ENCODE peak calls at places on chromosomes 7 and 10, in four cellular contexts. One of them, this sample, is unnamed. For H3K36me3, the result is how much of the 10 kb centered on the place peaks cover.

GRCh38 chr7:10038351-10038750 is 935.3 kb upstream of the PHF14 start:
- DNase-seq in OCI-LY7: no peak
- DNase-seq in PC-3: no peak
- DNase-seq in suprapubic skin: no peak
- DNase-seq in this sample: no peak

GRCh38 chr7:107441576-107442422 is 28.1 kb upstream of the GPR22 start:
- DNase-seq in OCI-LY7: no peak
- DNase-seq in PC-3: no peak
- DNase-seq in suprapubic skin: no peak
- DNase-seq in this sample: no peak

GRCh38 chr7:16739863-16740622 is 13.5 kb upstream of the TSPAN13 start:
- DNase-seq in OCI-LY7: no peak
- DNase-seq in PC-3: peak
- DNase-seq in suprapubic skin: no peak
- DNase-seq in this sample: peak

GRCh38 chr10:123136221-123136805 is 543 bp downstream of the HMX3 start:
- DNase-seq in OCI-LY7: no peak
- DNase-seq in PC-3: no peak
- DNase-seq in suprapubic skin: no peak
- DNase-seq in this sample: no peak

GRCh38 chr7:20224005-20224404 is 6.8 kb upstream of the MACC1 start:
- DNase-seq in OCI-LY7: no peak
- DNase-seq in PC-3: no peak
- DNase-seq in suprapubic skin: no peak
- DNase-seq in this sample: no peak

GRCh38 chr10:15227611-15228372 is 59.3 kb upstream of the NMT2 start:
- DNase-seq in OCI-LY7: no peak
- DNase-seq in PC-3: no peak
- DNase-seq in suprapubic skin: no peak
- DNase-seq in this sample: no peak

GRCh38 chr7:120794100-120794729 is 63.7 kb downstream of the TSPAN12 start:
- DNase-seq in OCI-LY7: no peak
- DNase-seq in PC-3: no peak
- DNase-seq in suprapubic skin: no peak
- DNase-seq in this sample: peak

GRCh38 chr10:78991187-78991586 is 77.6 kb upstream of the ZMIZ1 start:
- DNase-seq in OCI-LY7: no peak
- DNase-seq in PC-3: peak
- DNase-seq in suprapubic skin: no peak
- DNase-seq in this sample: peak

GRCh38 chr7:96144260-96144526 is 177.7 kb downstream of the SLC25A13 start:
- DNase-seq in OCI-LY7: no peak
- DNase-seq in PC-3: no peak
- DNase-seq in suprapubic skin: no peak
- DNase-seq in this sample: no peak

DNA sequence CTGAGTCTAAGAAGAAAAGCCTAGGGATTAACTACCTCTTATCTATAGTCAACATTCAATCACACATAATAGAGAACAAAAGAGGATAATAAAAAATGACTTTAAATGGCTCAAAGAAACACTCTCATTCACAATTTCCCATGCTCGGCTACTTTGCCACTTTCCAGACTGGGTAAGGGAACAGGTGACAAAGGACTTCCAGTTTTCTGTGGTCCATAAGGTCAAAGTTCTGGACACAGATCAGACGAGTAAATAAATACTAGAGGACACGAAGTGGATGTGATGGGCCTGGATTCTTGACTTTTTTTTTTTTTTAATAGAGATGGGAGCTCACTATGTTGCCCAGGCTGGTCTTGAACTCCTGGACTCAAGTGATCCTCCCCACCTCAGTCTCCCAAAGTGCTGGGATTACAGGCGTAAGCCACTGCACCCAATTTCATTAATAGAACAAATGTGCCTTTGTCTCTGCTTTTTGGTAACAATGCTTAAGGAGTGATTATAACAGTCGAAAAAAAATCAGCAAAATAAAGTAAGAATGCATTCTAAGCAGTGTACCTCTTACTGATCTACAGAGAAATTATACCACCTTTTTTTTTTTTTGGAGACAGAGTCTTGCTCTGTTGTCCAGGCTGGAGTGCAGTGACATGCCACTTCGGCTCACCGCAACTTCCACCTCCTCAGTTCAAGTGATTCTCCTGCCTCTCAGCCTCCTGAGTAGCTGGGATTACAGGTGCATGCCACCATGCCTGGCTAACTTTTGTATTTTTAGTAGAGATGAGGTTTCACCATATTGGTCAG is 70.6 kb downstream of the WAPL start:
- DNase-seq in OCI-LY7: no peak
- DNase-seq in PC-3: no peak
- DNase-seq in suprapubic skin: no peak
- DNase-seq in this sample: no peak
- H3K36me3 ChIP-seq in OCI-LY7: half or more
- H3K36me3 ChIP-seq in PC-3: under half
- H3K36me3 ChIP-seq in suprapubic skin: half or more
- H3K36me3 ChIP-seq in this sample: under half

GRCh38 chr10:33749809-33750208 is 415.3 kb upstream of the NRP1 start:
- DNase-seq in OCI-LY7: no peak
- DNase-seq in PC-3: no peak
- DNase-seq in suprapubic skin: no peak
- DNase-seq in this sample: no peak
- H3K36me3 ChIP-seq in OCI-LY7: under half
- H3K36me3 ChIP-seq in PC-3: under half
- H3K36me3 ChIP-seq in suprapubic skin: under half
- H3K36me3 ChIP-seq in this sample: under half

GRCh38 chr10:5929442-5929841 is 39.4 kb downstream of the FBH1 start:
- DNase-seq in OCI-LY7: no peak
- DNase-seq in PC-3: no peak
- DNase-seq in suprapubic skin: no peak
- DNase-seq in this sample: no peak
- H3K36me3 ChIP-seq in OCI-LY7: half or more
- H3K36me3 ChIP-seq in PC-3: under half
- H3K36me3 ChIP-seq in suprapubic skin: half or more
- H3K36me3 ChIP-seq in this sample: under half

GRCh38 chr7:159098424-159098786 is 46.3 kb downstream of the VIPR2 start:
- DNase-seq in OCI-LY7: no peak
- DNase-seq in PC-3: no peak
- DNase-seq in suprapubic skin: peak
- DNase-seq in this sample: no peak

GRCh38 chr7:159099217-159099655 is 45.4 kb downstream of the VIPR2 start:
- DNase-seq in OCI-LY7: no peak
- DNase-seq in PC-3: no peak
- DNase-seq in suprapubic skin: peak
- DNase-seq in this sample: no peak

GRCh38 chr7:159097661-159098423 is 46.8 kb downstream of the VIPR2 start:
- DNase-seq in OCI-LY7: no peak
- DNase-seq in PC-3: no peak
- DNase-seq in suprapubic skin: peak
- DNase-seq in this sample: no peak

GRCh38 chr7:159098795-159099194 is 45.9 kb downstream of the VIPR2 start:
- DNase-seq in OCI-LY7: no peak
- DNase-seq in PC-3: no peak
- DNase-seq in suprapubic skin: peak
- DNase-seq in this sample: no peak

GRCh38 chr7:159099711-159100231 is 44.9 kb downstream of the VIPR2 start:
- DNase-seq in OCI-LY7: no peak
- DNase-seq in PC-3: no peak
- DNase-seq in suprapubic skin: peak
- DNase-seq in this sample: no peak
- H3K36me3 ChIP-seq in OCI-LY7: under half
- H3K36me3 ChIP-seq in PC-3: under half
- H3K36me3 ChIP-seq in suprapubic skin: under half
- H3K36me3 ChIP-seq in this sample: under half

DNA sequence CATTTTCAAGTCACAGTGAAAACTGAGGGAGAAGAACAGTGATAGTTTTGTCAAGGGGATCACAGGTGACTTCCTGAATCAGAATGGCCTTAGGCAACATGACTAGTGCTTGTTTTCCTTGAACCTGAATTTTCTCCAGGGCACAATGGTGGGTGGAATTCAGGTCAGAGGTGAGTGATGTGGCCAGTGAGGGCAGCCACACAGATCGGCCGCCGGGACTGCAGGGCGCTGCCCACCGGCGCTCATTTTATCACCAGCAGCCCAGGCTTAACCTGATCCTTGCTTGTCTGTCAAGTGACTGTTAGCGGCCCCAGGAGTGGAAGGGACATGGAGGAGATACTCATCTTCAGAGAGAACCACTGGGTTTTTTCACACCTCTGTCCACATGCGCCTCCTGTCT is 108.5 kb downstream of the DOCK1 start:
- DNase-seq in OCI-LY7: no peak
- DNase-seq in PC-3: peak
- DNase-seq in suprapubic skin: no peak
- DNase-seq in this sample: peak
- H3K36me3 ChIP-seq in OCI-LY7: under half
- H3K36me3 ChIP-seq in PC-3: under half
- H3K36me3 ChIP-seq in suprapubic skin: under half
- H3K36me3 ChIP-seq in this sample: under half

GRCh38 chr10:11946652-11947051 is 96.0 kb downstream of the UPF2 start:
- DNase-seq in OCI-LY7: no peak
- DNase-seq in PC-3: no peak
- DNase-seq in suprapubic skin: no peak
- DNase-seq in this sample: no peak

GRCh38 chr10:11951695-11952094 is 90.9 kb downstream of the UPF2 start:
- DNase-seq in OCI-LY7: no peak
- DNase-seq in PC-3: no peak
- DNase-seq in suprapubic skin: no peak
- DNase-seq in this sample: no peak

GRCh38 chr10:11949152-11949551 is 93.5 kb downstream of the UPF2 start:
- DNase-seq in OCI-LY7: no peak
- DNase-seq in PC-3: no peak
- DNase-seq in suprapubic skin: no peak
- DNase-seq in this sample: no peak

DNA sequence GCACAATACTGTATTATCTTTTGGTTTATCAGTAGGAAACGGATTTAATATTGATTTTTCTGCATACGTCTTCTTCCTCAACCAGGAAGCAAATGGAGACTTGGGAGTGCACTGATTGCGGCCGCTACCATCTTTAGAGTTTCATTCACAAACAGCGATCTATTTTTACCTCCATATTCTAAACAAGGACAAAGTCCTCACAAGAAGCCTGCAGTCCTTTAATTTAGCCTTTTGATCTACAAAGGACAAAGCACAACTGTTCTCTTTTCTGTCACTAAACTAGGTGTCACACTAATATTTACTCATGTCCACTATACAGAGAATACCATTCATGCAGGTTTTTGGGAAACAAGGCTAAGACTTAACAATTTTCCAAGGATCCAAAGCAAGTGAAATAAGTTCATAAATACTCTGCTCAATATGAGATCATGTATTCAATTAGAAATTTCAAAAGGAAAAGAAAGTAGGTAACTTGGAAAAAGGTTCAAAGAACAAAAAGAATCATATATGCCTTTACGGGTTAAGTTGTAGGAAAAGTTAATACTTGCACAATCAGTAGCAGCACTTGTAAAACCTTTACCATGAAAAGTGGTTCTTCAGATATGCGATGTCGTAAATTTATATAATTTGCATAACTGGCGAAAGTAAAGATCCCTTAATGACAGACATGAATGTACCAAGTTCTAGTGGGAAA is 92.1 kb downstream of the UPF2 start:
- DNase-seq in OCI-LY7: no peak
- DNase-seq in PC-3: no peak
- DNase-seq in suprapubic skin: no peak
- DNase-seq in this sample: no peak
- H3K36me3 ChIP-seq in OCI-LY7: half or more
- H3K36me3 ChIP-seq in PC-3: under half
- H3K36me3 ChIP-seq in suprapubic skin: half or more
- H3K36me3 ChIP-seq in this sample: under half

DNA sequence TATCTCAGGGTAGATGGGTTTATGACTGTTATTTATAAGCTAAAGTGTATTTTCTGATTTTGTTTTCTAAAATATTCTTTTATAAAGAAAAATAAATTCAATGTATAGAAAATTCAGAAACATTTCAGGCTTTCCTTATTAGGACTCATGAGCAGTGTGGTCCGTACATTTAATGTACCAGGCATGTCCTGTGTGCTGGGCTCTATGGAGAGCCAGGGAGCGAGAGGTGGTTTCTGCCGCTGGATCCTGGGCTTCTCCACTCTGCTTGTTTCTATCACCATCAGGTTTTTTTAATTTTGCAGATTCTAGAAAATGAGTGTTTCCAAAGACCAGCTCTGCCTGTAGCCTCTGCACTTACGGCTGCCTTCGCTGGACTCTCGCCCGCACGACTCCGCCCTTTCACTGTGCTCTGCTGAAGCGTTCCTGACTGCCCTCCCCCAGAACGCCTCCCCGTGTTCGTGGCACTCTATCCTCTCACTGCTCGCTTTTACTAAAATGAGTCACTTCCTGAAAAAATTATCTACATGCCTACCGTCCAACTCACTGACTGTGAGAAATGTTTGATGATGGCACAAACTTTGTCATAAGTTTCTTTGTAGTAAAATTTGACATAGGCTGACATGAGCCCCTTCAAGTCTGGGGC is 188.5 kb downstream of the ZMYND11 start:
- DNase-seq in OCI-LY7: no peak
- DNase-seq in PC-3: peak
- DNase-seq in suprapubic skin: peak
- DNase-seq in this sample: peak
- H3K36me3 ChIP-seq in OCI-LY7: under half
- H3K36me3 ChIP-seq in PC-3: under half
- H3K36me3 ChIP-seq in suprapubic skin: under half
- H3K36me3 ChIP-seq in this sample: under half

GRCh38 chr10:119827430-119827829 is 45.2 kb downstream of the MCMBP start:
- DNase-seq in OCI-LY7: no peak
- DNase-seq in PC-3: no peak
- DNase-seq in suprapubic skin: no peak
- DNase-seq in this sample: no peak
- H3K36me3 ChIP-seq in OCI-LY7: half or more
- H3K36me3 ChIP-seq in PC-3: under half
- H3K36me3 ChIP-seq in suprapubic skin: half or more
- H3K36me3 ChIP-seq in this sample: under half

This sample was measured in mammary epithelial cell.